ENCODE peak calls at places on chromosomes 3 and 15, in four cellular contexts. A is hypothalamus; G is naive thymus-derived CD8-positive, alpha-beta T cell; I is dorsolateral prefrontal cortex. W is an unnamed sample.

GRCh38 chr3:24270204-24270671 is 224.4 kb downstream of the THRB start:
- DNase-seq in A (no peak), G (no peak), I (no peak), W (no peak)

GRCh38 chr3:105906834-105907233 is 38.0 kb upstream of the CBLB start:
- DNase-seq in A (no peak), G (no peak), I (no peak), W (no peak)

GRCh38 chr3:159829056-159829995 is 159.3 kb upstream of the IL12A start:
- DNase-seq in I (peak), G (no peak), A (no peak), W (no peak)

GRCh38 chr3:109023656-109024254 is 70.1 kb upstream of the GUCA1C start:
- DNase-seq in G (no peak), I (no peak), A (peak), W (no peak)

GRCh38 chr15:34793901-34794300 is 1.4 kb downstream of the ACTC1 start:
- DNase-seq in G (no peak), A (no peak), I (no peak), W (no peak)

GRCh38 chr15:74297867-74298266 is 61.7 kb downstream of the CCDC33 start:
- DNase-seq in A (no peak), I (no peak), G (no peak), W (no peak)

GRCh38 chr3:143951351-143951971 is 20.2 kb upstream of the DIPK2A start:
- DNase-seq in I (no peak), A (no peak), G (peak), W (no peak)

GRCh38 chr3:141972394-141972793 is 96.0 kb downstream of the ATP1B3 start:
- DNase-seq in I (no peak), G (no peak), A (no peak), W (no peak)

GRCh38 chr15:39685367-39685766 is 97.3 kb downstream of the FSIP1 start:
- DNase-seq in G (no peak), I (no peak), A (no peak), W (no peak)

GRCh38 chr15:65583701-65584100 is 27.2 kb downstream of the INTS14 start:
- DNase-seq in A (no peak), I (no peak), G (peak), W (no peak)

GRCh38 chr3:171262431-171262830 is 197.8 kb downstream of the TNIK start:
- DNase-seq in G (no peak), I (no peak), A (no peak), W (no peak)

GRCh38 chr3:65946438-65946837 is 92.3 kb downstream of the MAGI1 start:
- DNase-seq in I (no peak), G (no peak), A (no peak), W (no peak)

GRCh38 chr3:174376346-174376745 is 482.8 kb upstream of the NAALADL2 start:
- DNase-seq in I (no peak), G (no peak), A (no peak), W (no peak)

GRCh38 chr15:77831989-77832388 is 199.3 kb upstream of the LINGO1 start:
- DNase-seq in I (no peak), A (no peak), G (no peak), W (no peak)

GRCh38 chr3:182083112-182083511 is 371.4 kb downstream of the SOX2 start:
- DNase-seq in I (no peak), G (no peak), A (no peak), W (no peak)

GRCh38 chr3:89227218-89227617 is 119.8 kb downstream of the EPHA3 start:
- DNase-seq in A (no peak), I (no peak), G (no peak), W (no peak)

GRCh38 chr15:80885180-80885579 is 104.4 kb downstream of the MESD start:
- DNase-seq in I (no peak), G (no peak), A (no peak), W (no peak)

GRCh38 chr3:32078085-32078634 is 28.3 kb upstream of the GPD1L start:
- DNase-seq in I (no peak), G (no peak), A (no peak), W (no peak)

GRCh38 chr3:119630119-119630518 is 30.3 kb downstream of the POPDC2 start:
- DNase-seq in G (no peak), I (no peak), A (no peak), W (no peak)

GRCh38 chr3:47890832-47891620 is 88.1 kb downstream of the DHX30 start:
- DNase-seq in I (no peak), A (no peak), G (no peak), W (no peak)

GRCh38 chr15:36757189-36757814 is 177.9 kb downstream of the CDIN1 start:
- DNase-seq in A (no peak), I (peak), G (no peak), W (no peak)

GRCh38 chr3:184361532-184361931 is at the start of the genes CLCN2 and POLR2H:
- DNase-seq in A (peak), I (no peak), G (no peak), W (no peak)

GRCh38 chr3:100525753-100526612 is 33.6 kb downstream of the TMEM45A start:
- DNase-seq in A (no peak), I (no peak), G (no peak), W (no peak)

GRCh38 chr15:63833246-63833696 is 477 bp downstream of the HERC1 start:
- DNase-seq in I (no peak), A (no peak), G (peak), W (no peak)

GRCh38 chr3:181316481-181316880 is 326.9 kb upstream of the DNAJC19 start:
- DNase-seq in I (no peak), G (no peak), A (no peak), W (no peak)

GRCh38 chr3:61674595-61674994 is 113.2 kb downstream of the PTPRG start:
- DNase-seq in A (no peak), I (no peak), G (no peak), W (no peak)

GRCh38 chr3:159669753-159670152 is 318.9 kb upstream of the IL12A start:
- DNase-seq in A (no peak), I (no peak), G (no peak), W (peak)

GRCh38 chr3:37628711-37629301 is 232.9 kb upstream of the CTDSPL start:
- DNase-seq in A (no peak), I (no peak), G (no peak), W (peak)

GRCh38 chr3:189517981-189518380 is 113.2 kb upstream of the TP63 start:
- DNase-seq in I (no peak), G (no peak), A (no peak), W (no peak)

W was measured in esophagus muscularis mucosa.